ENCODE peak calls at places on chromosomes 13 and 19, in ten cellular contexts. M is head of caudate nucleus; A is stimulated activated CD4-positive, alpha-beta T cell treated with anti-CD3 and anti-CD28 coated beads, Interleukin-4, amount 100 ng/mL, for 1 hour; F is Caco-2; R is NCI-H1092 treated with DMSO at 0.1 percent for 48 hours; I is posterior cingulate gyrus; O is iPS-NIHi11; P is fibroblast of mammary gland; H is GM03348; N is NCI-H1417. Y is an unnamed sample.

GRCh38 chr19:4844348-4845179 is 13.1 kb upstream of the TICAM1 start:
- DNase-seq in M (no peak), A (no peak), F (no peak), R (no peak), I (no peak), O (no peak), P (peak), H (peak), N (no peak), Y (no peak)

GRCh38 chr19:48992571-48993174 is 436 bp downstream of the GYS1 start:
- DNase-seq in M (no peak), A (peak), F (peak), R (no peak), I (no peak), O (no peak), P (no peak), H (no peak), N (peak), Y (no peak)

GRCh38 chr19:18503971-18504885 is 17.6 kb downstream of the ELL start:
- DNase-seq in M (no peak), A (no peak), F (peak), R (no peak), I (no peak), O (no peak), P (no peak), H (no peak), N (peak), Y (no peak)

GRCh38 chr19:17337675-17338439 is 504 bp downstream of the GTPBP3 start:
- DNase-seq in M (no peak), A (peak), F (no peak), R (peak), I (no peak), O (peak), P (no peak), H (peak), N (peak), Y (peak)

GRCh38 chr13:35630551-35631275 is 154.2 kb upstream of the MAB21L1 start:
- DNase-seq in M (no peak), A (no peak), F (peak), R (peak), I (no peak), O (peak), P (peak), H (peak), N (peak), Y (no peak)

GRCh38 chr13:112657850-112658445 is 31.9 kb upstream of the ATP11A start:
- DNase-seq in M (no peak), A (no peak), F (no peak), R (no peak), I (no peak), O (no peak), P (peak), H (peak), N (no peak), Y (no peak)

GRCh38 chr19:51702754-51703654 is 9.9 kb downstream of the SPACA6 start:
- DNase-seq in M (peak), A (peak), F (peak), R (no peak), I (no peak), O (peak), P (no peak), H (peak), N (no peak), Y (no peak)

GRCh38 chr13:66831317-66831716 is 398.8 kb downstream of the PCDH9 start:
- DNase-seq in M (no peak), A (no peak), F (no peak), R (no peak), I (no peak), O (no peak), P (no peak), H (no peak), N (no peak), Y (no peak)

GRCh38 chr13:114034481-114034891 is 60.6 kb upstream of the C13orf46 start:
- DNase-seq in M (no peak), A (no peak), F (no peak), R (peak), I (peak), O (no peak), P (peak), H (peak), N (no peak), Y (no peak)

GRCh38 chr19:58548859-58549663 is 5.2 kb downstream of the TRIM28 start:
- DNase-seq in M (no peak), A (no peak), F (no peak), R (no peak), I (no peak), O (no peak), P (no peak), H (no peak), N (no peak), Y (no peak)

GRCh38 chr19:39197808-39198207 is 1.0 kb downstream of the NCCRP1 start:
- DNase-seq in M (no peak), A (no peak), F (no peak), R (no peak), I (no peak), O (no peak), P (no peak), H (no peak), N (no peak), Y (no peak)

GRCh38 chr19:55598034-55598433 is 1.3 kb downstream of the FIZ1 start:
- DNase-seq in M (no peak), A (no peak), F (no peak), R (no peak), I (no peak), O (peak), P (peak), H (no peak), N (no peak), Y (no peak)

GRCh38 chr19:49103331-49104085 is 10.7 kb upstream of the LIN7B start:
- DNase-seq in M (no peak), A (no peak), F (no peak), R (no peak), I (no peak), O (no peak), P (no peak), H (no peak), N (no peak), Y (no peak)